ENCODE peak calls at places on chromosomes 5 and 9, in four cellular contexts. D, N, A and S are unnamed samples.
A peak's percentile ranks its signal among the peaks of the same experiment; 100 is the strongest.

GRCh38 chr5:141848771-141849370 is 29.3 kb downstream of the PCDH1 start:
- DNase-seq in N (peak; percentile 71), D (peak; percentile 66), A (no peak), S (peak; percentile 41)

GRCh38 chr5:115209279-115209678 is 39.6 kb upstream of the TRIM36 start:
- DNase-seq in N (no peak), D (peak; percentile 2), A (no peak), S (no peak)

GRCh38 chr9:127049044-127049443 is 73.4 kb downstream of the ANGPTL2 start:
- DNase-seq in D (peak; percentile 97), A (no peak), N (no peak), S (peak; percentile 69)

GRCh38 chr9:136297016-136297691 is 6.7 kb downstream of the CCDC187 start:
- DNase-seq in N (no peak), A (no peak), D (no peak), S (no peak)

GRCh38 chr5:9698125-9698848 is 68.1 kb upstream of the TAS2R1 start:
- DNase-seq in D (peak; percentile 71), A (no peak), N (no peak), S (no peak)

GRCh38 chr9:36018755-36019720 is 17.7 kb upstream of the RECK start:
- DNase-seq in D (peak; percentile 81), N (no peak), A (no peak), S (no peak)

GRCh38 chr5:151799407-151799806 is 27.7 kb downstream of the G3BP1 start:
- DNase-seq in A (no peak), D (peak; percentile 51), N (no peak), S (no peak)

GRCh38 chr9:132903574-132904495 is 25.1 kb downstream of the SPACA9 start:
- DNase-seq in A (no peak), D (no peak), N (no peak), S (no peak)

GRCh38 chr5:82142217-82142841 is 135.8 kb downstream of the RPS23 start:
- DNase-seq in N (peak; percentile 11), A (no peak), D (no peak), S (no peak)

GRCh38 chr9:136511670-136512592 is 29.1 kb upstream of the SEC16A start:
- DNase-seq in D (no peak), A (no peak), N (peak; percentile 53), S (no peak)

GRCh38 chr5:10896016-10896415 is 135.0 kb upstream of the DAP start:
- DNase-seq in N (no peak), D (no peak), A (no peak), S (no peak)

GRCh38 chr9:108181444-108181843 is 674.3 kb downstream of the ACTL7B start:
- DNase-seq in D (no peak), N (no peak), A (no peak), S (no peak)

GRCh38 chr9:108180511-108180910 is 675.3 kb downstream of the ACTL7B start:
- DNase-seq in N (no peak), A (no peak), D (no peak), S (no peak)

GRCh38 chr9:108184009-108184408 is 671.8 kb downstream of the ACTL7B start:
- DNase-seq in N (no peak), D (no peak), A (no peak), S (no peak)

GRCh38 chr9:108182950-108183381 is 672.8 kb downstream of the ACTL7B start:
- DNase-seq in N (no peak), D (peak; percentile 55), A (no peak), S (no peak)

GRCh38 chr9:108182270-108182669 is 673.5 kb downstream of the ACTL7B start:
- DNase-seq in D (no peak), N (no peak), A (no peak), S (no peak)
- H3K4me1 ChIP-seq in D (peaks cover 2% of the 10 kb centered on the region), N (no peaks in the 10 kb centered on the region), A (peaks cover 11% of the 10 kb centered on the region), S (no peaks in the 10 kb centered on the region)

GRCh38 chr9:34341659-34342266 is 12.4 kb downstream of the NUDT2 start:
- DNase-seq in N (no peak), D (no peak), A (no peak), S (no peak)

GRCh38 chr9:34346873-34347799 is 17.8 kb downstream of the NUDT2 start:
- DNase-seq in D (no peak), A (no peak), N (no peak), S (no peak)

GRCh38 chr9:34338664-34339063 is 9.3 kb downstream of the NUDT2 start:
- DNase-seq in N (no peak), A (no peak), D (no peak), S (no peak)

GRCh38 chr9:34343605-34344004 is 14.2 kb downstream of the NUDT2 start:
- DNase-seq in A (no peak), N (no peak), D (no peak), S (no peak)

GRCh38 chr9:34343090-34343489 is 13.7 kb downstream of the NUDT2 start:
- DNase-seq in N (no peak), A (no peak), D (no peak), S (no peak)
- H3K4me1 ChIP-seq in N (no peaks in the 10 kb centered on the region), A (no peaks in the 10 kb centered on the region), D (no peaks in the 10 kb centered on the region), S (no peaks in the 10 kb centered on the region)

GRCh38 chr5:132417889-132418432 is 48.5 kb downstream of the SLC22A5 start:
- DNase-seq in A (no peak), D (no peak), N (no peak), S (no peak)

GRCh38 chr5:132416306-132417009 is 46.9 kb downstream of the SLC22A5 start:
- DNase-seq in A (no peak), D (no peak), N (no peak), S (no peak)

GRCh38 chr5:132417461-132417860 is 48.0 kb downstream of the SLC22A5 start:
- DNase-seq in N (no peak), D (no peak), A (no peak), S (no peak)

GRCh38 chr5:132418876-132419275 is 49.4 kb downstream of the SLC22A5 start:
- DNase-seq in N (no peak), D (no peak), A (no peak), S (no peak)

GRCh38 chr5:132417010-132417439 is 47.5 kb downstream of the SLC22A5 start:
- DNase-seq in A (no peak), D (no peak), N (no peak), S (no peak)
- H3K4me1 ChIP-seq in A (peaks cover 81% of the 10 kb centered on the region), D (peaks cover 15% of the 10 kb centered on the region), N (peaks cover under 1% of the 10 kb centered on the region), S (peaks cover 57% of the 10 kb centered on the region)

GRCh38 chr5:147481857-147482256 is 28.0 kb downstream of the DPYSL3 start:
- DNase-seq in D (peak; percentile 78), N (no peak), A (no peak), S (no peak)
- H3K4me1 ChIP-seq in D (peaks cover 16% of the 10 kb centered on the region), N (no peaks in the 10 kb centered on the region), A (no peaks in the 10 kb centered on the region), S (no peaks in the 10 kb centered on the region)

DNA sequence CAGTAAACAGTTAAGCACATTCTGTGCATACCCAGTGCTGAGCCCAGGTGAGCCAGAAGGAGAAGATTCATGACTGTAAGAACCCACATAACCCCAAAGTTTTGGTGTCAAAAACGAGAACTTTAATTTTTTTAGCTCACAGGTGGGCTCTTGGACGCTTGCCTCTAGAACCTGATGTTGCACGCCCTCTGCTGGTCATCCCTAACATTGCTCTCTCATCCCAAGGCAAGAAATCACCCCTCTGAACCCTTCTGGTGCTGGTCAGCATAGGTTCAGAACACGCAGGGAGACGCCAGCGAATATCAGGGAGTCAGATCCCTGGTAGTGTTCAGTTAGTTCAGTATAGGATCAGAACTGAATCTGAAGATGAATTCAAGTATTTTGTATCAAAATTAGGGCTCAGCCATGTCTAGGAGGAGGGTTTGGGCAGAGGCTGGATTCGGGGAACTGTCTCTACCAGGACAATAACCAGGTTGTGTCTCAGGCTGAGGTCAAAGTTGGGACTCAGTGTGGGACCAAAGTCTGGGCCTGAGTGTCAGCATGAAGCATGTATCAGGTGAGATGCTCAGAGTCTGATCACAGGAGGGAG is 4.1 kb upstream of the DNAJB5 start:
- DNase-seq in A (peak; percentile 59), D (peak; percentile 63), N (peak; percentile 41), S (no peak)
- H3K4me1 ChIP-seq in A (peaks cover 17% of the 10 kb centered on the region), D (peaks cover 3% of the 10 kb centered on the region), N (peaks cover 17% of the 10 kb centered on the region), S (peaks cover 9% of the 10 kb centered on the region)

DNA sequence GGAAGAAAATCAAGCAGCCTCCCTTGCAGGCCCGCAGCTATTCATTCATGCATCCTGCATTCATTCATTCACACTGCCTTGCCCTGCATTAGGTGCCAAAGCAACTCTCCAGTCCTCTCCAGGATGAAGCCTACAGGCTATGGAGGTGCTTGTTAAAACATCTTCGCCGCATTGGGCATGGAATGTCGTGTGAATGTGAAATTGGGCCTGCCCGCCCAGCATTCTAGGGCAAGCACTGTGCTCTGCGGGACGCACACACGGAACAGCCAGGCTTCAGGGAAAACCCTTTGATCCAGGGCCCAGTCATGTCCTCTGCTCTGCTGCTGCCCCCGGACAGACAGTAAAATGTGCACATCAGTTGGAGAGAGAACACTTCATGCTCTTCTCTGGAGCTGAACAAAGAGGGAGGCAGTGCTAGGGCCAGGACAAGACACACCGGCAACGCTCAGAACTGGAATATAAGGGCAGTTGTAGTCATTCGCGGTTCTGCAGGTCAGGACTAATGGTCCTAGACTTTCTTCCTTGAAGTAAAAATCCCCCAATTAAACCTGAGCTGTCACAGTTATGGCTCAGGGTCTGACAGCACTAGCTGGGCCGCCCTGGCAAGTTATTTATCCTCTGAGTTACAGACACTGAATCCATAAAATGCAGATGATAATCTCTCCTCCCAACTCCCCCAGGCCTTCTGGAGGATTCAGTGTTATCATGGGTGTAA is 165.9 kb downstream of the COL23A1 start:
- DNase-seq in A (no peak), N (no peak), D (no peak), S (no peak)
- H3K4me1 ChIP-seq in A (no peaks in the 10 kb centered on the region), N (peaks cover 23% of the 10 kb centered on the region), D (no peaks in the 10 kb centered on the region), S (no peaks in the 10 kb centered on the region)

GRCh38 chr5:138093036-138093435 is 9.2 kb downstream of the WNT8A start:
- DNase-seq in A (no peak), N (no peak), D (no peak), S (no peak)
- H3K4me1 ChIP-seq in A (peaks cover 14% of the 10 kb centered on the region), N (no peaks in the 10 kb centered on the region), D (no peaks in the 10 kb centered on the region), S (no peaks in the 10 kb centered on the region)